ENCODE peak calls at places on chromosomes 12 and 14, in five cellular contexts. One of them, this sample, is unnamed.

GRCh38 chr14:89015016-89015415 is 190.6 kb downstream of the TTC8 start:
- DNase-seq in fibroblast of mammary gland: peak; percentile 37
- DNase-seq in 8988T: no peak
- DNase-seq in activated T-helper 1 cell treated with anti-CD3 and anti-CD28 coated beads, Interleukin-12 subunit alpha, Interleukin-12 subunit beta, Interleukin-2, Interleukin-4 antibody, amounts not matched to agents 30 ng/mL and 10 ng/mL and 1 ng/mL, durations not matched to agents 14 hours and 24 hours and 36 hours: no peak
- DNase-seq in germinal center: no peak
- DNase-seq in this sample: no peak

GRCh38 chr12:42605685-42606084 is 16.1 kb upstream of the PRICKLE1 start:
- DNase-seq in fibroblast of mammary gland: no peak
- DNase-seq in 8988T: no peak
- DNase-seq in activated T-helper 1 cell treated with anti-CD3 and anti-CD28 coated beads, Interleukin-12 subunit alpha, Interleukin-12 subunit beta, Interleukin-2, Interleukin-4 antibody, amounts not matched to agents 30 ng/mL and 10 ng/mL and 1 ng/mL, durations not matched to agents 14 hours and 24 hours and 36 hours: no peak
- DNase-seq in germinal center: no peak
- DNase-seq in this sample: no peak

GRCh38 chr14:33911046-33911445 is 39.8 kb downstream of the EGLN3 start:
- DNase-seq in fibroblast of mammary gland: no peak
- DNase-seq in 8988T: no peak
- DNase-seq in activated T-helper 1 cell treated with anti-CD3 and anti-CD28 coated beads, Interleukin-12 subunit alpha, Interleukin-12 subunit beta, Interleukin-2, Interleukin-4 antibody, amounts not matched to agents 30 ng/mL and 10 ng/mL and 1 ng/mL, durations not matched to agents 14 hours and 24 hours and 36 hours: no peak
- DNase-seq in germinal center: no peak
- DNase-seq in this sample: no peak

GRCh38 chr12:38906482-38907170 is 1.2 kb upstream of the CPNE8 start:
- DNase-seq in fibroblast of mammary gland: peak; percentile 89
- DNase-seq in 8988T: peak; percentile 56
- DNase-seq in activated T-helper 1 cell treated with anti-CD3 and anti-CD28 coated beads, Interleukin-12 subunit alpha, Interleukin-12 subunit beta, Interleukin-2, Interleukin-4 antibody, amounts not matched to agents 30 ng/mL and 10 ng/mL and 1 ng/mL, durations not matched to agents 14 hours and 24 hours and 36 hours: peak; percentile 64
- DNase-seq in germinal center: peak; percentile 48
- DNase-seq in this sample: peak; percentile 99

GRCh38 chr14:87617079-87617478 is 375.9 kb downstream of the GALC start:
- DNase-seq in fibroblast of mammary gland: no peak
- DNase-seq in 8988T: no peak
- DNase-seq in activated T-helper 1 cell treated with anti-CD3 and anti-CD28 coated beads, Interleukin-12 subunit alpha, Interleukin-12 subunit beta, Interleukin-2, Interleukin-4 antibody, amounts not matched to agents 30 ng/mL and 10 ng/mL and 1 ng/mL, durations not matched to agents 14 hours and 24 hours and 36 hours: no peak
- DNase-seq in germinal center: no peak
- DNase-seq in this sample: no peak

GRCh38 chr14:89418452-89418851 is 1.4 kb upstream of the FOXN3 start:
- DNase-seq in fibroblast of mammary gland: peak; percentile 55
- DNase-seq in 8988T: no peak
- DNase-seq in activated T-helper 1 cell treated with anti-CD3 and anti-CD28 coated beads, Interleukin-12 subunit alpha, Interleukin-12 subunit beta, Interleukin-2, Interleukin-4 antibody, amounts not matched to agents 30 ng/mL and 10 ng/mL and 1 ng/mL, durations not matched to agents 14 hours and 24 hours and 36 hours: no peak
- DNase-seq in germinal center: no peak
- DNase-seq in this sample: no peak

GRCh38 chr12:65993173-65993572 is 137.4 kb downstream of the LLPH start:
- DNase-seq in fibroblast of mammary gland: peak; percentile 21
- DNase-seq in 8988T: no peak
- DNase-seq in activated T-helper 1 cell treated with anti-CD3 and anti-CD28 coated beads, Interleukin-12 subunit alpha, Interleukin-12 subunit beta, Interleukin-2, Interleukin-4 antibody, amounts not matched to agents 30 ng/mL and 10 ng/mL and 1 ng/mL, durations not matched to agents 14 hours and 24 hours and 36 hours: no peak
- DNase-seq in germinal center: no peak
- DNase-seq in this sample: no peak

GRCh38 chr14:70735043-70735442 is 74.3 kb downstream of the MAP3K9 start:
- DNase-seq in fibroblast of mammary gland: peak; percentile 19
- DNase-seq in 8988T: no peak
- DNase-seq in activated T-helper 1 cell treated with anti-CD3 and anti-CD28 coated beads, Interleukin-12 subunit alpha, Interleukin-12 subunit beta, Interleukin-2, Interleukin-4 antibody, amounts not matched to agents 30 ng/mL and 10 ng/mL and 1 ng/mL, durations not matched to agents 14 hours and 24 hours and 36 hours: no peak
- DNase-seq in germinal center: no peak
- DNase-seq in this sample: no peak

GRCh38 chr14:53380041-53380440 is 226.9 kb upstream of the DDHD1 start:
- DNase-seq in fibroblast of mammary gland: peak; percentile 42
- DNase-seq in 8988T: no peak
- DNase-seq in activated T-helper 1 cell treated with anti-CD3 and anti-CD28 coated beads, Interleukin-12 subunit alpha, Interleukin-12 subunit beta, Interleukin-2, Interleukin-4 antibody, amounts not matched to agents 30 ng/mL and 10 ng/mL and 1 ng/mL, durations not matched to agents 14 hours and 24 hours and 36 hours: no peak
- DNase-seq in germinal center: no peak
- DNase-seq in this sample: no peak

GRCh38 chr14:46048127-46048526 is 603.5 kb downstream of the RPL10L start:
- DNase-seq in fibroblast of mammary gland: peak; percentile 46
- DNase-seq in 8988T: no peak
- DNase-seq in activated T-helper 1 cell treated with anti-CD3 and anti-CD28 coated beads, Interleukin-12 subunit alpha, Interleukin-12 subunit beta, Interleukin-2, Interleukin-4 antibody, amounts not matched to agents 30 ng/mL and 10 ng/mL and 1 ng/mL, durations not matched to agents 14 hours and 24 hours and 36 hours: no peak
- DNase-seq in germinal center: no peak
- DNase-seq in this sample: peak; percentile 88

GRCh38 chr14:29529418-29529817 is 398.2 kb downstream of the PRKD1 start:
- DNase-seq in fibroblast of mammary gland: peak; percentile 28
- DNase-seq in 8988T: no peak
- DNase-seq in activated T-helper 1 cell treated with anti-CD3 and anti-CD28 coated beads, Interleukin-12 subunit alpha, Interleukin-12 subunit beta, Interleukin-2, Interleukin-4 antibody, amounts not matched to agents 30 ng/mL and 10 ng/mL and 1 ng/mL, durations not matched to agents 14 hours and 24 hours and 36 hours: no peak
- DNase-seq in germinal center: no peak
- DNase-seq in this sample: peak; percentile 77

GRCh38 chr14:49940805-49941421 is 48.0 kb downstream of the ARF6 start:
- DNase-seq in fibroblast of mammary gland: peak; percentile 51
- DNase-seq in 8988T: no peak
- DNase-seq in activated T-helper 1 cell treated with anti-CD3 and anti-CD28 coated beads, Interleukin-12 subunit alpha, Interleukin-12 subunit beta, Interleukin-2, Interleukin-4 antibody, amounts not matched to agents 30 ng/mL and 10 ng/mL and 1 ng/mL, durations not matched to agents 14 hours and 24 hours and 36 hours: no peak
- DNase-seq in germinal center: peak; percentile 21
- DNase-seq in this sample: no peak

GRCh38 chr14:68495101-68495637 is 297.7 kb downstream of the ZFP36L1 start:
- DNase-seq in fibroblast of mammary gland: no peak
- DNase-seq in 8988T: peak; percentile 18
- DNase-seq in activated T-helper 1 cell treated with anti-CD3 and anti-CD28 coated beads, Interleukin-12 subunit alpha, Interleukin-12 subunit beta, Interleukin-2, Interleukin-4 antibody, amounts not matched to agents 30 ng/mL and 10 ng/mL and 1 ng/mL, durations not matched to agents 14 hours and 24 hours and 36 hours: no peak
- DNase-seq in germinal center: no peak
- DNase-seq in this sample: no peak

GRCh38 chr14:100890451-100890850 is 13.1 kb downstream of the RTL1 start:
- DNase-seq in fibroblast of mammary gland: no peak
- DNase-seq in 8988T: no peak
- DNase-seq in activated T-helper 1 cell treated with anti-CD3 and anti-CD28 coated beads, Interleukin-12 subunit alpha, Interleukin-12 subunit beta, Interleukin-2, Interleukin-4 antibody, amounts not matched to agents 30 ng/mL and 10 ng/mL and 1 ng/mL, durations not matched to agents 14 hours and 24 hours and 36 hours: no peak
- DNase-seq in germinal center: no peak
- DNase-seq in this sample: no peak

GRCh38 chr12:23906329-23906728 is 43.1 kb downstream of the SOX5 start:
- DNase-seq in fibroblast of mammary gland: peak; percentile 28
- DNase-seq in 8988T: no peak
- DNase-seq in activated T-helper 1 cell treated with anti-CD3 and anti-CD28 coated beads, Interleukin-12 subunit alpha, Interleukin-12 subunit beta, Interleukin-2, Interleukin-4 antibody, amounts not matched to agents 30 ng/mL and 10 ng/mL and 1 ng/mL, durations not matched to agents 14 hours and 24 hours and 36 hours: no peak
- DNase-seq in germinal center: no peak
- DNase-seq in this sample: peak; percentile 76

GRCh38 chr14:101001311-101002069 is 98.0 kb upstream of the RTL1 start:
- DNase-seq in fibroblast of mammary gland: peak; percentile 98
- DNase-seq in 8988T: no peak
- DNase-seq in activated T-helper 1 cell treated with anti-CD3 and anti-CD28 coated beads, Interleukin-12 subunit alpha, Interleukin-12 subunit beta, Interleukin-2, Interleukin-4 antibody, amounts not matched to agents 30 ng/mL and 10 ng/mL and 1 ng/mL, durations not matched to agents 14 hours and 24 hours and 36 hours: no peak
- DNase-seq in germinal center: no peak
- DNase-seq in this sample: no peak

GRCh38 chr14:59126714-59127436 is 61.6 kb upstream of the DAAM1 start:
- DNase-seq in fibroblast of mammary gland: peak; percentile 69
- DNase-seq in 8988T: peak; percentile 16
- DNase-seq in activated T-helper 1 cell treated with anti-CD3 and anti-CD28 coated beads, Interleukin-12 subunit alpha, Interleukin-12 subunit beta, Interleukin-2, Interleukin-4 antibody, amounts not matched to agents 30 ng/mL and 10 ng/mL and 1 ng/mL, durations not matched to agents 14 hours and 24 hours and 36 hours: peak; percentile 1
- DNase-seq in germinal center: peak; percentile 56
- DNase-seq in this sample: peak; percentile 58

GRCh38 chr14:101812071-101812470 is 50.6 kb downstream of the PPP2R5C start:
- DNase-seq in fibroblast of mammary gland: no peak
- DNase-seq in 8988T: no peak
- DNase-seq in activated T-helper 1 cell treated with anti-CD3 and anti-CD28 coated beads, Interleukin-12 subunit alpha, Interleukin-12 subunit beta, Interleukin-2, Interleukin-4 antibody, amounts not matched to agents 30 ng/mL and 10 ng/mL and 1 ng/mL, durations not matched to agents 14 hours and 24 hours and 36 hours: no peak
- DNase-seq in germinal center: no peak
- DNase-seq in this sample: no peak

GRCh38 chr12:124551268-124552144 is 15.9 kb downstream of the NCOR2 start:
- DNase-seq in fibroblast of mammary gland: no peak
- DNase-seq in 8988T: no peak
- DNase-seq in activated T-helper 1 cell treated with anti-CD3 and anti-CD28 coated beads, Interleukin-12 subunit alpha, Interleukin-12 subunit beta, Interleukin-2, Interleukin-4 antibody, amounts not matched to agents 30 ng/mL and 10 ng/mL and 1 ng/mL, durations not matched to agents 14 hours and 24 hours and 36 hours: no peak
- DNase-seq in germinal center: peak; percentile 53
- DNase-seq in this sample: peak; percentile 90

GRCh38 chr14:90511795-90512331 is 115.0 kb downstream of the CALM1 start:
- DNase-seq in fibroblast of mammary gland: no peak
- DNase-seq in 8988T: no peak
- DNase-seq in activated T-helper 1 cell treated with anti-CD3 and anti-CD28 coated beads, Interleukin-12 subunit alpha, Interleukin-12 subunit beta, Interleukin-2, Interleukin-4 antibody, amounts not matched to agents 30 ng/mL and 10 ng/mL and 1 ng/mL, durations not matched to agents 14 hours and 24 hours and 36 hours: no peak
- DNase-seq in germinal center: no peak
- DNase-seq in this sample: no peak

GRCh38 chr12:120737557-120738251 is 12.1 kb downstream of the ACADS start:
- DNase-seq in fibroblast of mammary gland: no peak
- DNase-seq in 8988T: peak; percentile 71
- DNase-seq in activated T-helper 1 cell treated with anti-CD3 and anti-CD28 coated beads, Interleukin-12 subunit alpha, Interleukin-12 subunit beta, Interleukin-2, Interleukin-4 antibody, amounts not matched to agents 30 ng/mL and 10 ng/mL and 1 ng/mL, durations not matched to agents 14 hours and 24 hours and 36 hours: no peak
- DNase-seq in germinal center: no peak
- DNase-seq in this sample: peak; percentile 91

This sample was measured in endodermal cell.